ENCODE peak calls at places on chromosomes 2 and 18, in eight cellular contexts. One of them, this sample, is unnamed.

GRCh38 chr18:55763805-55764204 is 175.8 kb upstream of the TCF4 start:
- DNase-seq in lung: no peak
- DNase-seq in Karpas-422: no peak
- DNase-seq in pancreas: no peak
- DNase-seq in stromal cell of bone marrow: no peak
- DNase-seq in Calu3: no peak
- DNase-seq in GM06990: no peak
- DNase-seq in activated T-cell treated with anti-CD3 and anti-CD28 coated beads for 48 hours: no peak
- DNase-seq in this sample: no peak

GRCh38 chr2:30410217-30410616 is 36.8 kb upstream of the LCLAT1 start:
- DNase-seq in stromal cell of bone marrow: no peak
- DNase-seq in activated T-cell treated with anti-CD3 and anti-CD28 coated beads for 48 hours: no peak
- DNase-seq in Karpas-422: no peak
- DNase-seq in Calu3: no peak
- DNase-seq in lung: no peak
- DNase-seq in pancreas: no peak
- DNase-seq in GM06990: no peak
- DNase-seq in this sample: no peak

GRCh38 chr2:127651381-127651809 is 5.4 kb downstream of the GPR17 start:
- DNase-seq in Calu3: no peak
- DNase-seq in pancreas: peak
- DNase-seq in GM06990: no peak
- DNase-seq in activated T-cell treated with anti-CD3 and anti-CD28 coated beads for 48 hours: no peak
- DNase-seq in lung: no peak
- DNase-seq in stromal cell of bone marrow: no peak
- DNase-seq in Karpas-422: no peak
- DNase-seq in this sample: no peak

GRCh38 chr2:240948905-240949790 is 43.0 kb downstream of the CROCC2 start:
- DNase-seq in lung: no peak
- DNase-seq in stromal cell of bone marrow: no peak
- DNase-seq in GM06990: no peak
- DNase-seq in Karpas-422: no peak
- DNase-seq in activated T-cell treated with anti-CD3 and anti-CD28 coated beads for 48 hours: no peak
- DNase-seq in pancreas: peak
- DNase-seq in Calu3: no peak
- DNase-seq in this sample: no peak

GRCh38 chr2:56449449-56449860 is 265.7 kb downstream of the CCDC85A start:
- DNase-seq in pancreas: no peak
- DNase-seq in activated T-cell treated with anti-CD3 and anti-CD28 coated beads for 48 hours: no peak
- DNase-seq in Karpas-422: no peak
- DNase-seq in stromal cell of bone marrow: no peak
- DNase-seq in GM06990: no peak
- DNase-seq in lung: no peak
- DNase-seq in Calu3: no peak
- DNase-seq in this sample: no peak

GRCh38 chr2:178891265-178891958 is 84.2 kb upstream of the TTN start:
- DNase-seq in Karpas-422: peak
- DNase-seq in lung: peak
- DNase-seq in pancreas: peak
- DNase-seq in stromal cell of bone marrow: peak
- DNase-seq in activated T-cell treated with anti-CD3 and anti-CD28 coated beads for 48 hours: peak
- DNase-seq in GM06990: peak
- DNase-seq in Calu3: peak
- DNase-seq in this sample: peak

GRCh38 chr18:56257215-56257614 is 381.2 kb downstream of the TXNL1 start:
- DNase-seq in stromal cell of bone marrow: peak
- DNase-seq in activated T-cell treated with anti-CD3 and anti-CD28 coated beads for 48 hours: no peak
- DNase-seq in Karpas-422: no peak
- DNase-seq in lung: no peak
- DNase-seq in Calu3: no peak
- DNase-seq in pancreas: no peak
- DNase-seq in GM06990: peak
- DNase-seq in this sample: no peak

GRCh38 chr2:71348302-71348701 is 16.7 kb downstream of the ZNF638 start:
- DNase-seq in Calu3: no peak
- DNase-seq in pancreas: no peak
- DNase-seq in activated T-cell treated with anti-CD3 and anti-CD28 coated beads for 48 hours: no peak
- DNase-seq in Karpas-422: peak
- DNase-seq in GM06990: no peak
- DNase-seq in stromal cell of bone marrow: peak
- DNase-seq in lung: no peak
- DNase-seq in this sample: no peak

GRCh38 chr2:9777081-9777480 is 66.2 kb upstream of the TAF1B start:
- DNase-seq in lung: no peak
- DNase-seq in GM06990: no peak
- DNase-seq in pancreas: peak
- DNase-seq in activated T-cell treated with anti-CD3 and anti-CD28 coated beads for 48 hours: no peak
- DNase-seq in Karpas-422: no peak
- DNase-seq in stromal cell of bone marrow: no peak
- DNase-seq in Calu3: no peak
- DNase-seq in this sample: no peak

GRCh38 chr18:46067431-46068007 is 4.5 kb downstream of the PSTPIP2 start:
- DNase-seq in Karpas-422: peak
- DNase-seq in Calu3: no peak
- DNase-seq in lung: no peak
- DNase-seq in pancreas: no peak
- DNase-seq in activated T-cell treated with anti-CD3 and anti-CD28 coated beads for 48 hours: no peak
- DNase-seq in GM06990: no peak
- DNase-seq in stromal cell of bone marrow: no peak
- DNase-seq in this sample: no peak

GRCh38 chr18:49520661-49521145 is 33.7 kb upstream of the C18orf32 start:
- DNase-seq in activated T-cell treated with anti-CD3 and anti-CD28 coated beads for 48 hours: no peak
- DNase-seq in Calu3: no peak
- DNase-seq in pancreas: no peak
- DNase-seq in Karpas-422: no peak
- DNase-seq in lung: no peak
- DNase-seq in stromal cell of bone marrow: no peak
- DNase-seq in GM06990: no peak
- DNase-seq in this sample: no peak

GRCh38 chr2:69625078-69625788 is 18.3 kb downstream of the AAK1 start:
- DNase-seq in Calu3: no peak
- DNase-seq in lung: no peak
- DNase-seq in Karpas-422: no peak
- DNase-seq in stromal cell of bone marrow: no peak
- DNase-seq in activated T-cell treated with anti-CD3 and anti-CD28 coated beads for 48 hours: no peak
- DNase-seq in GM06990: no peak
- DNase-seq in pancreas: no peak
- DNase-seq in this sample: no peak

GRCh38 chr2:216343221-216343985 is 28.9 kb downstream of the MARCHF4 start:
- DNase-seq in Calu3: no peak
- DNase-seq in GM06990: no peak
- DNase-seq in stromal cell of bone marrow: no peak
- DNase-seq in Karpas-422: no peak
- DNase-seq in lung: no peak
- DNase-seq in pancreas: no peak
- DNase-seq in activated T-cell treated with anti-CD3 and anti-CD28 coated beads for 48 hours: no peak
- DNase-seq in this sample: no peak

GRCh38 chr2:54853635-54854034 is 130.2 kb downstream of the EML6 start:
- DNase-seq in Karpas-422: no peak
- DNase-seq in GM06990: no peak
- DNase-seq in Calu3: no peak
- DNase-seq in stromal cell of bone marrow: no peak
- DNase-seq in pancreas: no peak
- DNase-seq in activated T-cell treated with anti-CD3 and anti-CD28 coated beads for 48 hours: no peak
- DNase-seq in lung: no peak
- DNase-seq in this sample: no peak

GRCh38 chr18:50720281-50720680 is 99.5 kb downstream of the MRO start:
- DNase-seq in GM06990: no peak
- DNase-seq in stromal cell of bone marrow: no peak
- DNase-seq in activated T-cell treated with anti-CD3 and anti-CD28 coated beads for 48 hours: no peak
- DNase-seq in lung: no peak
- DNase-seq in pancreas: no peak
- DNase-seq in Calu3: no peak
- DNase-seq in Karpas-422: no peak
- DNase-seq in this sample: no peak

GRCh38 chr2:143885461-143885860 is 634.5 kb downstream of the ZEB2 start:
- DNase-seq in stromal cell of bone marrow: no peak
- DNase-seq in Karpas-422: no peak
- DNase-seq in Calu3: no peak
- DNase-seq in activated T-cell treated with anti-CD3 and anti-CD28 coated beads for 48 hours: no peak
- DNase-seq in lung: no peak
- DNase-seq in pancreas: no peak
- DNase-seq in GM06990: no peak
- DNase-seq in this sample: no peak

GRCh38 chr2:108933691-108934117 is 55.3 kb downstream of the EDAR start:
- DNase-seq in activated T-cell treated with anti-CD3 and anti-CD28 coated beads for 48 hours: no peak
- DNase-seq in Karpas-422: no peak
- DNase-seq in lung: no peak
- DNase-seq in Calu3: no peak
- DNase-seq in pancreas: no peak
- DNase-seq in stromal cell of bone marrow: no peak
- DNase-seq in GM06990: no peak
- DNase-seq in this sample: no peak

GRCh38 chr18:80097201-80097600 is 11.9 kb upstream of the ADNP2 start:
- DNase-seq in Karpas-422: no peak
- DNase-seq in lung: no peak
- DNase-seq in stromal cell of bone marrow: no peak
- DNase-seq in pancreas: no peak
- DNase-seq in activated T-cell treated with anti-CD3 and anti-CD28 coated beads for 48 hours: no peak
- DNase-seq in Calu3: no peak
- DNase-seq in GM06990: no peak
- DNase-seq in this sample: peak

GRCh38 chr2:211133766-211134165 is 577.4 kb downstream of the CPS1 start:
- DNase-seq in lung: no peak
- DNase-seq in GM06990: no peak
- DNase-seq in pancreas: no peak
- DNase-seq in activated T-cell treated with anti-CD3 and anti-CD28 coated beads for 48 hours: no peak
- DNase-seq in Karpas-422: no peak
- DNase-seq in stromal cell of bone marrow: no peak
- DNase-seq in Calu3: peak
- DNase-seq in this sample: no peak

GRCh38 chr2:217430916-217431576 is 571.2 kb upstream of the TNP1 start:
- DNase-seq in Karpas-422: no peak
- DNase-seq in lung: no peak
- DNase-seq in stromal cell of bone marrow: peak
- DNase-seq in activated T-cell treated with anti-CD3 and anti-CD28 coated beads for 48 hours: no peak
- DNase-seq in pancreas: no peak
- DNase-seq in Calu3: no peak
- DNase-seq in GM06990: no peak
- DNase-seq in this sample: no peak

GRCh38 chr2:182062329-182062972 is 76.8 kb downstream of the PPP1R1C start:
- DNase-seq in pancreas: no peak
- DNase-seq in GM06990: no peak
- DNase-seq in stromal cell of bone marrow: no peak
- DNase-seq in activated T-cell treated with anti-CD3 and anti-CD28 coated beads for 48 hours: no peak
- DNase-seq in Karpas-422: no peak
- DNase-seq in Calu3: no peak
- DNase-seq in lung: no peak
- DNase-seq in this sample: no peak

GRCh38 chr2:30139131-30139870 is 7.5 kb upstream of the YPEL5 start:
- DNase-seq in pancreas: no peak
- DNase-seq in GM06990: no peak
- DNase-seq in Karpas-422: no peak
- DNase-seq in stromal cell of bone marrow: no peak
- DNase-seq in lung: no peak
- DNase-seq in activated T-cell treated with anti-CD3 and anti-CD28 coated beads for 48 hours: no peak
- DNase-seq in Calu3: no peak
- DNase-seq in this sample: no peak

GRCh38 chr2:55049794-55050132 is 488 bp downstream of the RTN4 start:
- DNase-seq in activated T-cell treated with anti-CD3 and anti-CD28 coated beads for 48 hours: peak
- DNase-seq in stromal cell of bone marrow: no peak
- DNase-seq in lung: no peak
- DNase-seq in pancreas: peak
- DNase-seq in GM06990: no peak
- DNase-seq in Calu3: no peak
- DNase-seq in Karpas-422: no peak
- DNase-seq in this sample: no peak

GRCh38 chr2:95387358-95387757 is 15.2 kb upstream of the FAHD2A start:
- DNase-seq in stromal cell of bone marrow: no peak
- DNase-seq in lung: no peak
- DNase-seq in GM06990: no peak
- DNase-seq in Calu3: no peak
- DNase-seq in activated T-cell treated with anti-CD3 and anti-CD28 coated beads for 48 hours: no peak
- DNase-seq in Karpas-422: no peak
- DNase-seq in pancreas: no peak
- DNase-seq in this sample: no peak

GRCh38 chr2:100959225-100959880 is 42.7 kb upstream of the RPL31 start:
- DNase-seq in GM06990: no peak
- DNase-seq in pancreas: no peak
- DNase-seq in Calu3: no peak
- DNase-seq in Karpas-422: no peak
- DNase-seq in stromal cell of bone marrow: no peak
- DNase-seq in activated T-cell treated with anti-CD3 and anti-CD28 coated beads for 48 hours: no peak
- DNase-seq in lung: no peak
- DNase-seq in this sample: no peak

GRCh38 chr2:100683231-100683630 is 120.4 kb downstream of the PDCL3 start:
- DNase-seq in pancreas: no peak
- DNase-seq in stromal cell of bone marrow: no peak
- DNase-seq in lung: no peak
- DNase-seq in GM06990: no peak
- DNase-seq in Calu3: no peak
- DNase-seq in activated T-cell treated with anti-CD3 and anti-CD28 coated beads for 48 hours: no peak
- DNase-seq in Karpas-422: no peak
- DNase-seq in this sample: no peak

GRCh38 chr2:240814946-240815760 is 4.9 kb downstream of the KIF1A start:
- DNase-seq in Calu3: no peak
- DNase-seq in GM06990: no peak
- DNase-seq in stromal cell of bone marrow: no peak
- DNase-seq in activated T-cell treated with anti-CD3 and anti-CD28 coated beads for 48 hours: no peak
- DNase-seq in lung: no peak
- DNase-seq in pancreas: no peak
- DNase-seq in Karpas-422: no peak
- DNase-seq in this sample: no peak

GRCh38 chr18:43158381-43158780 is 42.9 kb upstream of the RIT2 start:
- DNase-seq in lung: no peak
- DNase-seq in pancreas: no peak
- DNase-seq in activated T-cell treated with anti-CD3 and anti-CD28 coated beads for 48 hours: no peak
- DNase-seq in stromal cell of bone marrow: no peak
- DNase-seq in GM06990: no peak
- DNase-seq in Calu3: no peak
- DNase-seq in Karpas-422: no peak
- DNase-seq in this sample: no peak

GRCh38 chr2:223203971-223204370 is 152.0 kb downstream of the KCNE4 start:
- DNase-seq in Karpas-422: no peak
- DNase-seq in GM06990: no peak
- DNase-seq in pancreas: no peak
- DNase-seq in lung: no peak
- DNase-seq in stromal cell of bone marrow: peak
- DNase-seq in Calu3: no peak
- DNase-seq in activated T-cell treated with anti-CD3 and anti-CD28 coated beads for 48 hours: no peak
- DNase-seq in this sample: no peak

GRCh38 chr2:220455389-220455788 is 828.0 kb downstream of the SLC4A3 start:
- DNase-seq in Calu3: no peak
- DNase-seq in stromal cell of bone marrow: no peak
- DNase-seq in GM06990: no peak
- DNase-seq in lung: no peak
- DNase-seq in activated T-cell treated with anti-CD3 and anti-CD28 coated beads for 48 hours: no peak
- DNase-seq in Karpas-422: no peak
- DNase-seq in pancreas: no peak
- DNase-seq in this sample: no peak

GRCh38 chr2:224059178-224059577 is 20.1 kb upstream of the SERPINE2 start:
- DNase-seq in pancreas: no peak
- DNase-seq in Calu3: no peak
- DNase-seq in stromal cell of bone marrow: no peak
- DNase-seq in lung: no peak
- DNase-seq in GM06990: no peak
- DNase-seq in Karpas-422: no peak
- DNase-seq in activated T-cell treated with anti-CD3 and anti-CD28 coated beads for 48 hours: no peak
- DNase-seq in this sample: no peak

GRCh38 chr2:27081984-27082772 is 3.8 kb downstream of the EMILIN1 start:
- DNase-seq in lung: no peak
- DNase-seq in pancreas: peak
- DNase-seq in Karpas-422: no peak
- DNase-seq in stromal cell of bone marrow: no peak
- DNase-seq in Calu3: no peak
- DNase-seq in GM06990: no peak
- DNase-seq in activated T-cell treated with anti-CD3 and anti-CD28 coated beads for 48 hours: no peak
- DNase-seq in this sample: no peak

GRCh38 chr2:232387451-232388171 is 9.1 kb downstream of the ALPP start:
- DNase-seq in lung: no peak
- DNase-seq in activated T-cell treated with anti-CD3 and anti-CD28 coated beads for 48 hours: no peak
- DNase-seq in Karpas-422: no peak
- DNase-seq in GM06990: no peak
- DNase-seq in Calu3: no peak
- DNase-seq in stromal cell of bone marrow: no peak
- DNase-seq in pancreas: no peak
- DNase-seq in this sample: no peak

GRCh38 chr2:32865399-32866068 is 81.2 kb upstream of the LTBP1 start:
- DNase-seq in Calu3: peak
- DNase-seq in GM06990: no peak
- DNase-seq in lung: no peak
- DNase-seq in stromal cell of bone marrow: peak
- DNase-seq in activated T-cell treated with anti-CD3 and anti-CD28 coated beads for 48 hours: no peak
- DNase-seq in pancreas: no peak
- DNase-seq in Karpas-422: no peak
- DNase-seq in this sample: no peak

This sample was measured in mucosa of gallbladder.